ENCODE peak calls at places on chromosomes 6 and 20, in five cellular contexts. N is cerebellum; Q is HS-5; H is stimulated activated CD4-positive, alpha-beta T cell treated with anti-CD3 and anti-CD28 coated beads, Interleukin-15, amount 100 ng/mL, for 1 hour; O is NCI-H1417. T is an unnamed sample.

GRCh38 chr6:13383280-13384163 is 55.2 kb upstream of the TBC1D7 start:
- DNase-seq in O (peak), N (no peak), H (no peak), Q (no peak), T (no peak)

GRCh38 chr6:27092316-27092692 is 155.2 kb upstream of the PRSS16 start:
- DNase-seq in O (no peak), H (no peak), N (no peak), Q (no peak), T (no peak)

GRCh38 chr20:46779831-46780230 is 70.4 kb downstream of the SLC2A10 start:
- DNase-seq in N (no peak), H (no peak), Q (no peak), O (no peak), T (no peak)

GRCh38 chr6:162099685-162100084 is 627.9 kb downstream of the PRKN start:
- DNase-seq in O (no peak), H (no peak), Q (peak), N (no peak), T (no peak)

GRCh38 chr20:5859611-5860010 is 90.7 kb downstream of the TRMT6 start:
- DNase-seq in O (no peak), N (no peak), H (no peak), Q (no peak), T (no peak)

GRCh38 chr6:115945806-115946205 is 114.9 kb downstream of the FRK start:
- DNase-seq in Q (no peak), O (no peak), H (no peak), N (no peak), T (no peak)

GRCh38 chr6:137013738-137014602 is 30.8 kb downstream of the IL20RA start:
- DNase-seq in N (no peak), H (no peak), Q (no peak), O (peak), T (peak)

GRCh38 chr6:68639211-68639610 is 4.1 kb downstream of the ADGRB3 start:
- DNase-seq in O (peak), Q (no peak), H (no peak), N (no peak), T (peak)

GRCh38 chr6:168105813-168106660 is 27.0 kb upstream of the FRMD1 start:
- DNase-seq in O (no peak), N (no peak), Q (no peak), H (no peak), T (no peak)

GRCh38 chr20:48644286-48644828 is 183.4 kb downstream of the PREX1 start:
- DNase-seq in N (no peak), Q (no peak), O (no peak), H (no peak), T (no peak)

GRCh38 chr6:51934098-51934497 is 153.3 kb downstream of the PKHD1 start:
- DNase-seq in H (no peak), Q (no peak), N (no peak), O (no peak), T (no peak)

GRCh38 chr6:112227411-112227810 is 27.0 kb downstream of the LAMA4 start:
- DNase-seq in Q (no peak), O (no peak), H (no peak), N (no peak), T (no peak)